ENCODE peak calls at places on chromosome 16, in seven cellular contexts. M is GM13977, R is right atrium auricular region, Q is thoracic aorta, H is GM10248, T is testis, E is left ventricle myocardium inferior. F is an unnamed sample.

GRCh38 chr16:86676216-86676800 is 98.0 kb downstream of the FOXL1 start:
- DNase-seq in M (no peak), R (no peak), Q (no peak), H (no peak), T (no peak), E (no peak), F (no peak)

GRCh38 chr16:11715246-11715947 is 27.3 kb downstream of the TXNDC11 start:
- DNase-seq in M (peak; percentile 52), R (no peak), Q (no peak), H (peak; percentile 60), T (no peak), E (no peak), F (peak; percentile 39)

GRCh38 chr16:65570261-65570660 is 448.4 kb upstream of the CDH11 start:
- DNase-seq in M (no peak), R (no peak), Q (no peak), H (no peak), T (no peak), E (no peak), F (no peak)

GRCh38 chr16:16133943-16134604 is 89.2 kb downstream of the ABCC6 start:
- DNase-seq in M (no peak), R (no peak), Q (no peak), H (no peak), T (no peak), E (no peak), F (no peak)

GRCh38 chr16:1909661-1910231 is 8.5 kb downstream of the HS3ST6 start:
- DNase-seq in M (no peak), R (no peak), Q (no peak), H (no peak), T (no peak), E (no peak), F (no peak)

GRCh38 chr16:2043980-2044451 is 3.6 kb downstream of the NTHL1 start:
- DNase-seq in M (no peak), R (no peak), Q (no peak), H (no peak), T (no peak), E (peak; percentile 68), F (no peak)

GRCh38 chr16:49593423-49594040 is 219.9 kb downstream of the C16orf78 start:
- DNase-seq in M (no peak), R (peak; percentile 53), Q (no peak), H (no peak), T (no peak), E (no peak), F (no peak)

GRCh38 chr16:783404-784161 is 4.6 kb downstream of the RPUSD1 start:
- DNase-seq in M (no peak), R (no peak), Q (no peak), H (no peak), T (no peak), E (peak; percentile 30), F (no peak)

GRCh38 chr16:60203525-60204124 is 1469.5 kb upstream of the GOT2 start:
- DNase-seq in M (no peak), R (no peak), Q (no peak), H (no peak), T (no peak), E (no peak), F (no peak)

DNA sequence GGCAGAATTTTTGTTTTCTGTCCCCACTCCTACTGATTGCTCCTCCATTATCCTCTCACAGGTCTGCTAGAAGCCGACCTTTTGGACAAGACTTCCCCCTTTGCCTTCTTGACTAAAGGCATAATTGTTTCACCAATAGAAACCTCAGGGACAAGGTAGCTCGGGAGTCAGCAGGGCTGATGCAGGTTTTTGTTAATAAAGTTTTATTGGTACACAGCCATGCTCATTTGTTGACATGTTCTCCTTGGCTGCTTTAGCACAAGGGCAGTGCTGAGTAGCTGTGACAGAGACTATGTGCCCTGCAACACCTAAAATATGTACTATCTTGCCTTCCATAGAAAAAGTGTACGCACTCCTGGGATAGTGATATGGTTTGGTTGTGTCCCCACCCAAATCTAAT is 271.6 kb downstream of the XYLT1 start:
- DNase-seq in M (no peak), R (no peak), Q (no peak), H (no peak), T (no peak), E (no peak), F (no peak)
- TF ChIP-seq CTCF in M (no peak), R (no peak), Q (no peak), H (no peak), T (no peak), E (no peak), F (no peak)

GRCh38 chr16:30977502-30977901 is 7.5 kb upstream of the HSD3B7 start:
- DNase-seq in M (no peak), R (no peak), Q (no peak), H (no peak), T (no peak), E (no peak), F (no peak)
- TF ChIP-seq CTCF in M (peak; percentile 43), R (no peak), Q (no peak), H (peak; percentile 9), T (no peak), E (no peak), F (no peak)

GRCh38 chr16:55822280-55822810 is 10.6 kb downstream of the CES1 start:
- DNase-seq in M (no peak), R (no peak), Q (no peak), H (no peak), T (no peak), E (no peak), F (no peak)
- TF ChIP-seq CTCF in M (no peak), R (no peak), Q (no peak), H (no peak), T (no peak), E (no peak), F (no peak)

GRCh38 chr16:73569266-73569665 is 521.3 kb upstream of the ZFHX3 start:
- DNase-seq in M (no peak), R (no peak), Q (no peak), H (no peak), T (no peak), E (no peak), F (no peak)

GRCh38 chr16:73563709-73564108 is 515.8 kb upstream of the ZFHX3 start:
- DNase-seq in M (no peak), R (no peak), Q (no peak), H (no peak), T (no peak), E (no peak), F (no peak)

GRCh38 chr16:73568769-73569168 is 520.8 kb upstream of the ZFHX3 start:
- DNase-seq in M (no peak), R (no peak), Q (no peak), H (no peak), T (no peak), E (no peak), F (no peak)

GRCh38 chr16:73565925-73566324 is 518.0 kb upstream of the ZFHX3 start:
- DNase-seq in M (no peak), R (no peak), Q (no peak), H (no peak), T (no peak), E (no peak), F (no peak)

GRCh38 chr16:73565263-73565662 is 517.3 kb upstream of the ZFHX3 start:
- DNase-seq in M (no peak), R (no peak), Q (no peak), H (no peak), T (no peak), E (no peak), F (no peak)
- TF ChIP-seq CTCF in M (no peak), R (peak; percentile 31), Q (peak; percentile 42), H (peak; percentile 18), T (no peak), E (peak; percentile 36), F (no peak)

DNA sequence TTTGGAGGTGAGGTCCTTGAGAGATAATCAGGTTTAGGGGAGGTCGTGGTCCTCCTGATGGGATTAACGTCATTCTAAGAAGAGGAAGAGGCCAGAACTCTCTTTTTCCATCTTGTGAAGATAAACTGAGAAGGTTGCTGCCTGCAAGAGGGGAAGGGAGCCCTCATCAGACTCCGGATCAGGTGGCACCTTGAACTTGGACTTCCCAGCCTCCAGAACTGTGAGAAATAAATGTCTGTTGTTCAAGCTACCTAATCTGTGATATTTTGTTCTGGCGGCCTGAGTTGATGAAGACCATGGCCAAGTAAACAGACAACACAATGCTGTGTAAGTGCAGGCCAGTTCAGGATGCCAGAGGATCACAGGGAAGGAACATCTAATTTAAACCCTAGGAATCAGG is 10.9 kb upstream of the PRKCB start:
- DNase-seq in M (no peak), R (no peak), Q (no peak), H (no peak), T (no peak), E (no peak), F (no peak)
- TF ChIP-seq CTCF in M (no peak), R (no peak), Q (no peak), H (no peak), T (no peak), E (no peak), F (no peak)

F was measured in GM20000.